ENCODE peak calls at places on chromosomes 4 and X, in four cellular contexts. U is GM12892, A is upper lobe of right lung, E is ascending aorta. B is an unnamed sample.

GRCh38 chr4:128574706-128575105 is 234.8 kb upstream of the JADE1 start:
- DNase-seq in E (peak), A (peak), U (peak), B (peak)

GRCh38 chr4:78951862-78952472 is 12.7 kb upstream of the PAQR3 start:
- DNase-seq in A (no peak), E (no peak), U (no peak), B (no peak)

GRCh38 chrX:134999469-134999868 is 8.7 kb downstream of the SMIM10 start:
- DNase-seq in A (no peak), U (no peak), E (no peak), B (no peak)

GRCh38 chr4:76579596-76580375 is 144.8 kb downstream of the SHROOM3 start:
- DNase-seq in U (no peak), A (no peak), E (no peak), B (no peak)

GRCh38 chr4:158496030-158496741 is 25.5 kb upstream of the RXFP1 start:
- DNase-seq in E (no peak), A (peak), U (peak), B (no peak)

GRCh38 chr4:140296871-140297570 is 76.4 kb upstream of the SCOC start:
- DNase-seq in E (no peak), U (no peak), A (no peak), B (no peak)

GRCh38 chrX:33062016-33062415 is 149.3 kb downstream of the DMD start:
- DNase-seq in E (no peak), A (no peak), U (no peak), B (no peak)

GRCh38 chr4:16508968-16509367 is 282.7 kb upstream of the TAPT1 start:
- DNase-seq in U (no peak), E (no peak), A (no peak), B (no peak)

GRCh38 chr4:39846705-39847104 is 131.0 kb downstream of the PDS5A start:
- DNase-seq in U (no peak), E (no peak), A (no peak), B (no peak)

GRCh38 chr4:164204434-164204833 is 549.5 kb upstream of the SMIM31 start:
- DNase-seq in A (no peak), U (no peak), E (no peak), B (no peak)

GRCh38 chr4:100299019-100299418 is 108.8 kb upstream of the DDIT4L start:
- DNase-seq in U (no peak), A (no peak), E (peak), B (no peak)

GRCh38 chr4:156931267-156931666 is 40.3 kb downstream of the PDGFC start:
- DNase-seq in A (no peak), E (no peak), U (no peak), B (no peak)

GRCh38 chr4:48698029-48698901 is 81.8 kb downstream of the FRYL start:
- DNase-seq in E (no peak), A (no peak), U (no peak), B (peak)

GRCh38 chrX:12970691-12971202 is 4.2 kb upstream of the TMSB4X start:
- DNase-seq in E (peak), U (no peak), A (no peak), B (no peak)

GRCh38 chrX:105328773-105329172 is 108.3 kb upstream of the TEX13A start:
- DNase-seq in U (no peak), A (no peak), E (no peak), B (no peak)

GRCh38 chrX:15674899-15675489 is 10.4 kb upstream of the CLTRN start:
- DNase-seq in A (peak), E (peak), U (peak), B (peak)

GRCh38 chr4:22778547-22779163 is 85.9 kb downstream of the GBA3 start:
- DNase-seq in U (no peak), A (no peak), E (no peak), B (no peak)

GRCh38 chr4:602559-602942 is 22.8 kb upstream of the PDE6B start:
- DNase-seq in E (no peak), A (peak), U (no peak), B (no peak)

GRCh38 chr4:166064706-166065105 is 191.7 kb downstream of the TLL1 start:
- DNase-seq in A (no peak), E (no peak), U (no peak), B (no peak)

GRCh38 chr4:151266542-151266941 is 10.4 kb upstream of the PRSS48 start:
- DNase-seq in E (no peak), A (no peak), U (no peak), B (no peak)

GRCh38 chr4:123649644-123650356 is 253.2 kb downstream of the SPRY1 start:
- DNase-seq in E (peak), U (no peak), A (no peak), B (peak)

GRCh38 chr4:77022581-77023133 is 53.1 kb downstream of the CCNI start:
- DNase-seq in E (no peak), A (no peak), U (no peak), B (no peak)

GRCh38 chrX:11766487-11766886 is 8.4 kb downstream of the MSL3 start:
- DNase-seq in E (no peak), U (no peak), A (no peak), B (no peak)

GRCh38 chr4:915041-915474 is 17.1 kb downstream of the GAK start:
- DNase-seq in U (no peak), E (peak), A (peak), B (peak)

GRCh38 chrX:39601193-39602085 is 496.3 kb downstream of the BCOR start:
- DNase-seq in U (no peak), E (no peak), A (no peak), B (no peak)